ENCODE peak calls at places on chromosomes 4 and X, in seven cellular contexts. One of them, this sample, is unnamed.

GRCh38 chrX:154507673-154508072 is 8.4 kb downstream of the FAM3A start:
- DNase-seq in transverse colon: no peak
- DNase-seq in suprapubic skin: no peak
- DNase-seq in GM12891: no peak
- DNase-seq in GM12892: no peak
- DNase-seq in HL-60: no peak
- DNase-seq in prostate gland: no peak
- DNase-seq in this sample: no peak

GRCh38 chr4:180950377-180950776 is 1292.8 kb upstream of the TENM3 start:
- DNase-seq in transverse colon: no peak
- DNase-seq in suprapubic skin: no peak
- DNase-seq in GM12891: no peak
- DNase-seq in GM12892: no peak
- DNase-seq in HL-60: no peak
- DNase-seq in prostate gland: no peak
- DNase-seq in this sample: no peak

GRCh38 chr4:168883513-168883912 is 126.5 kb downstream of the CBR4 start:
- DNase-seq in transverse colon: no peak
- DNase-seq in suprapubic skin: no peak
- DNase-seq in GM12891: no peak
- DNase-seq in GM12892: no peak
- DNase-seq in HL-60: no peak
- DNase-seq in prostate gland: no peak
- DNase-seq in this sample: no peak

GRCh38 chr4:40986375-40986774 is 228.0 kb downstream of the APBB2 start:
- DNase-seq in transverse colon: no peak
- DNase-seq in suprapubic skin: no peak
- DNase-seq in GM12891: no peak
- DNase-seq in GM12892: no peak
- DNase-seq in HL-60: no peak
- DNase-seq in prostate gland: no peak
- DNase-seq in this sample: no peak

GRCh38 chr4:145681956-145682355 is 2.0 kb downstream of the C4orf51 start:
- DNase-seq in transverse colon: no peak
- DNase-seq in suprapubic skin: no peak
- DNase-seq in GM12891: no peak
- DNase-seq in GM12892: no peak
- DNase-seq in HL-60: no peak
- DNase-seq in prostate gland: no peak
- DNase-seq in this sample: no peak

GRCh38 chrX:3815896-3816664 is 102.6 kb upstream of the PRKX start:
- DNase-seq in transverse colon: peak; percentile 70
- DNase-seq in suprapubic skin: peak; percentile 76
- DNase-seq in GM12891: peak; percentile 6
- DNase-seq in GM12892: no peak
- DNase-seq in HL-60: peak; percentile 12
- DNase-seq in prostate gland: peak; percentile 28
- DNase-seq in this sample: peak; percentile 61

GRCh38 chr4:38424171-38424871 is 239.7 kb upstream of the KLF3 start:
- DNase-seq in transverse colon: peak; percentile 52
- DNase-seq in suprapubic skin: no peak
- DNase-seq in GM12891: no peak
- DNase-seq in GM12892: no peak
- DNase-seq in HL-60: no peak
- DNase-seq in prostate gland: no peak
- DNase-seq in this sample: peak; percentile 38

GRCh38 chr4:174154455-174154854 is 129.0 kb downstream of the FBXO8 start:
- DNase-seq in transverse colon: no peak
- DNase-seq in suprapubic skin: no peak
- DNase-seq in GM12891: no peak
- DNase-seq in GM12892: no peak
- DNase-seq in HL-60: no peak
- DNase-seq in prostate gland: no peak
- DNase-seq in this sample: no peak

GRCh38 chr4:112604590-112604989 is 32.1 kb downstream of the ZGRF1 start:
- DNase-seq in transverse colon: peak; percentile 22
- DNase-seq in suprapubic skin: no peak
- DNase-seq in GM12891: no peak
- DNase-seq in GM12892: peak; percentile 1
- DNase-seq in HL-60: no peak
- DNase-seq in prostate gland: peak; percentile 26
- DNase-seq in this sample: no peak

GRCh38 chr4:132297346-132297745 is 851.7 kb upstream of the PCDH10 start:
- DNase-seq in transverse colon: no peak
- DNase-seq in suprapubic skin: no peak
- DNase-seq in GM12891: no peak
- DNase-seq in GM12892: no peak
- DNase-seq in HL-60: no peak
- DNase-seq in prostate gland: no peak
- DNase-seq in this sample: no peak

GRCh38 chrX:24398766-24399165 is 38.3 kb downstream of the SUPT20HL1 start:
- DNase-seq in transverse colon: no peak
- DNase-seq in suprapubic skin: no peak
- DNase-seq in GM12891: no peak
- DNase-seq in GM12892: no peak
- DNase-seq in HL-60: no peak
- DNase-seq in prostate gland: peak; percentile 8
- DNase-seq in this sample: no peak

GRCh38 chr4:97235516-97235915 is 907.8 kb downstream of the STPG2 start:
- DNase-seq in transverse colon: no peak
- DNase-seq in suprapubic skin: no peak
- DNase-seq in GM12891: no peak
- DNase-seq in GM12892: no peak
- DNase-seq in HL-60: no peak
- DNase-seq in prostate gland: no peak
- DNase-seq in this sample: no peak

GRCh38 chr4:42519803-42520417 is 122.6 kb downstream of the SHISA3 start:
- DNase-seq in transverse colon: peak; percentile 18
- DNase-seq in suprapubic skin: no peak
- DNase-seq in GM12891: no peak
- DNase-seq in GM12892: no peak
- DNase-seq in HL-60: peak; percentile 0
- DNase-seq in prostate gland: peak; percentile 43
- DNase-seq in this sample: no peak

GRCh38 chrX:2425281-2426071 is 75.3 kb downstream of the DHRSX start:
- DNase-seq in transverse colon: no peak
- DNase-seq in suprapubic skin: no peak
- DNase-seq in GM12891: no peak
- DNase-seq in GM12892: no peak
- DNase-seq in HL-60: no peak
- DNase-seq in prostate gland: no peak
- DNase-seq in this sample: no peak

GRCh38 chr4:86717651-86718050 is 123.5 kb downstream of the PTPN13 start:
- DNase-seq in transverse colon: no peak
- DNase-seq in suprapubic skin: no peak
- DNase-seq in GM12891: no peak
- DNase-seq in GM12892: no peak
- DNase-seq in HL-60: no peak
- DNase-seq in prostate gland: no peak
- DNase-seq in this sample: no peak

GRCh38 chr4:32340591-32340990 is 1620.4 kb downstream of the PCDH7 start:
- DNase-seq in transverse colon: no peak
- DNase-seq in suprapubic skin: no peak
- DNase-seq in GM12891: no peak
- DNase-seq in GM12892: no peak
- DNase-seq in HL-60: no peak
- DNase-seq in prostate gland: no peak
- DNase-seq in this sample: no peak

GRCh38 chrX:264634-265455 is 16.3 kb upstream of the PLCXD1 start:
- DNase-seq in transverse colon: no peak
- DNase-seq in suprapubic skin: no peak
- DNase-seq in GM12891: no peak
- DNase-seq in GM12892: no peak
- DNase-seq in HL-60: no peak
- DNase-seq in prostate gland: peak; percentile 22
- DNase-seq in this sample: peak; percentile 65

GRCh38 chrX:259692-260355 is 21.4 kb upstream of the PLCXD1 start:
- DNase-seq in transverse colon: no peak
- DNase-seq in suprapubic skin: no peak
- DNase-seq in GM12891: no peak
- DNase-seq in GM12892: no peak
- DNase-seq in HL-60: no peak
- DNase-seq in prostate gland: no peak
- DNase-seq in this sample: no peak

GRCh38 chrX:261167-261857 is 19.9 kb upstream of the PLCXD1 start:
- DNase-seq in transverse colon: no peak
- DNase-seq in suprapubic skin: no peak
- DNase-seq in GM12891: no peak
- DNase-seq in GM12892: no peak
- DNase-seq in HL-60: no peak
- DNase-seq in prostate gland: peak; percentile 3
- DNase-seq in this sample: peak; percentile 12

GRCh38 chrX:261858-262390 is 19.3 kb upstream of the PLCXD1 start:
- DNase-seq in transverse colon: no peak
- DNase-seq in suprapubic skin: no peak
- DNase-seq in GM12891: no peak
- DNase-seq in GM12892: no peak
- DNase-seq in HL-60: no peak
- DNase-seq in prostate gland: no peak
- DNase-seq in this sample: no peak

DNA sequence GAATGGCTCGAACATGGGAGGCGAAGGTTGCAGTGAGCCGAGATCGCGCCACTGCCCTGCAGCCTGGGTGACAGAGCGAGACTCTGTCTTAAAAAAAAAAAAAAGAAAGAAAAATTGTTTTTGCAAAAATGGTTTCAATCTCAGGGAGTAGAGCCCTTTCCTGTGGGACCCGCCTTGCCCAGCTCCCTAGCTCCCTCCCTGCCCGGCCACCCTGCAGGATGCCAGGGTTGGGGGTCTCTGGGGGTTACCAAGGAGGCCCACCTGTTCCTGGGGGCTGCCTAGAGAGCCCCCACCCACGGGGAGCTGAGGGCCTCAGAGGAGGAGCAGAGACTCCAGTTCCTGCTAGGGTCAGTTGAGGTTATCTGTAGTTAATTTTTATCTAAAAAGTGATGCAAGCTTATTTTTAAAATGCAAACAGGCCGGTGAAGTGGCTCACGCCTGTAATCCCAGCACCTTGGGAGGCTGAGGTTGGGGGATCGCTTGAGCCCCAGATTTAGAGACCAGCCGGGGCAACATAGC is 18.7 kb upstream of the PLCXD1 start:
- DNase-seq in transverse colon: no peak
- DNase-seq in suprapubic skin: no peak
- DNase-seq in GM12891: no peak
- DNase-seq in GM12892: no peak
- DNase-seq in HL-60: no peak
- DNase-seq in prostate gland: no peak
- DNase-seq in this sample: peak; percentile 35
- TF ChIP-seq POLR2AphosphoS5 in transverse colon: no peak
- TF ChIP-seq POLR2AphosphoS5 in suprapubic skin: no peak
- TF ChIP-seq POLR2AphosphoS5 in GM12891: no peak
- TF ChIP-seq POLR2AphosphoS5 in GM12892: no peak
- TF ChIP-seq POLR2AphosphoS5 in HL-60: no peak
- TF ChIP-seq POLR2AphosphoS5 in prostate gland: no peak
- TF ChIP-seq POLR2AphosphoS5 in this sample: no peak

DNA sequence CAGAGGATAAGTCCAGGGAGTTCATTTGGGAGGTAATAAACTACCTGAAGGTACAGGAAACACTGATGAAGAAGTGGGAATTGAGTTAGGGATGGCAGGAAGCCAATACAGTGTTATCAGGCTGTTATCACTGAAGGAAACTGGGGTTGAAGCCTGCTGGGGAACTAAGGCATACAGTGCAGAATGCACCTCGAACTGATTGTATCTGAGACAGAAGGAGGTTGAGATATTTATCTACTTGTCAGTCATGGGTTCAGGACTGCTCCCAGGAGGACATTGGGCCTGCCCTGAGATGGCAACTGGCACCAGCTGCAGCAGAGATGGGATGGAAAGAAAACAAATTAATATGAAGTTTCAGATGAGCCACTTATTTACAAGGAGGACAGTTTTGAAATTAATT is 35.5 kb upstream of the CD38 start:
- DNase-seq in transverse colon: no peak
- DNase-seq in suprapubic skin: no peak
- DNase-seq in GM12891: no peak
- DNase-seq in GM12892: no peak
- DNase-seq in HL-60: no peak
- DNase-seq in prostate gland: no peak
- DNase-seq in this sample: no peak
- TF ChIP-seq POLR2AphosphoS5 in transverse colon: no peak
- TF ChIP-seq POLR2AphosphoS5 in suprapubic skin: no peak
- TF ChIP-seq POLR2AphosphoS5 in GM12891: no peak
- TF ChIP-seq POLR2AphosphoS5 in GM12892: no peak
- TF ChIP-seq POLR2AphosphoS5 in HL-60: no peak
- TF ChIP-seq POLR2AphosphoS5 in prostate gland: no peak
- TF ChIP-seq POLR2AphosphoS5 in this sample: no peak

DNA sequence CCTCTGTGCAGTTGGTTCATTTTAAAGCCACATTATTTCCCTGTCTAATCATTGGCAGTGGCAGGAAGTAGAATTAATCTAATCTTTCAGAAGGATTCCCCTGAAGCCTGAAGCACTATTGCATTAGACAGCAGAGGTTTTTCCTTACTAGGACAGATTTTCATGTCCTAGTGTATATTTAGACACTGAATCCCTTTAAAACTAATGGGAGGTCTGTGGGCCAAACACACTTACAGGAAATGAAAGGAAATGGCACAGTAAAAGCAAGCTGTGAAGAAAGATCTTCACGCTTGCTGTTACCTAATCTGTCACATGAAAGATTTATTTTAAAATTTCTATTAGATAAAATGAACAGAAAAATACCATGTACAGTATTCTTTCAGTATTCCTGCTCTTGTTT is 165.2 kb downstream of the SLC39A8 start:
- DNase-seq in transverse colon: no peak
- DNase-seq in suprapubic skin: no peak
- DNase-seq in GM12891: no peak
- DNase-seq in GM12892: no peak
- DNase-seq in HL-60: no peak
- DNase-seq in prostate gland: no peak
- DNase-seq in this sample: no peak
- TF ChIP-seq POLR2AphosphoS5 in transverse colon: no peak
- TF ChIP-seq POLR2AphosphoS5 in suprapubic skin: no peak
- TF ChIP-seq POLR2AphosphoS5 in GM12891: no peak
- TF ChIP-seq POLR2AphosphoS5 in GM12892: no peak
- TF ChIP-seq POLR2AphosphoS5 in HL-60: no peak
- TF ChIP-seq POLR2AphosphoS5 in prostate gland: no peak
- TF ChIP-seq POLR2AphosphoS5 in this sample: no peak

DNA sequence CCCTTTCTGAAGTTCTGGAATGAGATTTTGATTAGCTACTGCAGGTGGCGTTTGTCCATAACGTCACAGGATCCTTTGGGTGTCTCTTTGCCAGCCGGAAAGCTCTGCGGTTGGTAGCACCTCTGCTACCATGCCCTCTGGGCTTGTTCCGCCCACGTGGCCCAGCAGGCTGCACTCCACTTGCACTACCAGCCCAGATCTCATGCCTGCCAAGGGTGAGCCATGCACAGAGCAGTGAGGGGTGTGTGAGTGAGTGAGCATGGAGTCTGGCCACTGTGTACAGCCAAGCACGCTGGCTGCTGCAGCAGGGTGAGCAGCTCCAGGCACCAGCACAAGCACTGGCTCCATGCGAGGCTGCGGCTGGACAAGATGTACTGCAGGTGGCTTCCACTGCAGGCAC is 6.6 kb upstream of the HNRNPD start:
- DNase-seq in transverse colon: no peak
- DNase-seq in suprapubic skin: peak; percentile 67
- DNase-seq in GM12891: no peak
- DNase-seq in GM12892: no peak
- DNase-seq in HL-60: no peak
- DNase-seq in prostate gland: peak; percentile 70
- DNase-seq in this sample: no peak
- TF ChIP-seq POLR2AphosphoS5 in transverse colon: no peak
- TF ChIP-seq POLR2AphosphoS5 in suprapubic skin: peak; percentile 25
- TF ChIP-seq POLR2AphosphoS5 in GM12891: no peak
- TF ChIP-seq POLR2AphosphoS5 in GM12892: no peak
- TF ChIP-seq POLR2AphosphoS5 in HL-60: no peak
- TF ChIP-seq POLR2AphosphoS5 in prostate gland: peak; percentile 66
- TF ChIP-seq POLR2AphosphoS5 in this sample: no peak

GRCh38 chrX:129701624-129702069 is 37.1 kb upstream of the XPNPEP2 start:
- DNase-seq in transverse colon: peak; percentile 15
- DNase-seq in suprapubic skin: peak; percentile 84
- DNase-seq in GM12891: no peak
- DNase-seq in GM12892: no peak
- DNase-seq in HL-60: no peak
- DNase-seq in prostate gland: no peak
- DNase-seq in this sample: no peak
- TF ChIP-seq POLR2AphosphoS5 in transverse colon: no peak
- TF ChIP-seq POLR2AphosphoS5 in suprapubic skin: no peak
- TF ChIP-seq POLR2AphosphoS5 in GM12891: no peak
- TF ChIP-seq POLR2AphosphoS5 in GM12892: no peak
- TF ChIP-seq POLR2AphosphoS5 in HL-60: no peak
- TF ChIP-seq POLR2AphosphoS5 in prostate gland: no peak
- TF ChIP-seq POLR2AphosphoS5 in this sample: no peak

This sample was measured in upper lobe of left lung.